ENCODE peak calls at places on chromosomes 6 and 20, in six cellular contexts. O is AG04449, R is dorsolateral prefrontal cortex, X is right cardiac atrium, L is fibroblast of lung, S is HCT116. F is an unnamed sample.

GRCh38 chr6:67560068-67560467 is 1075.0 kb upstream of the ADGRB3 start:
- DNase-seq in O (no peak), R (no peak), X (no peak), L (no peak), S (no peak), F (no peak)

GRCh38 chr20:63051186-63051860 is 44.6 kb upstream of the BHLHE23 start:
- DNase-seq in O (no peak), R (no peak), X (no peak), L (no peak), S (no peak), F (no peak)

GRCh38 chr6:105990151-105990550 is 96.0 kb upstream of the PRDM1 start:
- DNase-seq in O (no peak), R (no peak), X (no peak), L (no peak), S (no peak), F (no peak)

GRCh38 chr20:59175861-59176260 is 12.2 kb downstream of the ZNF831 start:
- DNase-seq in O (no peak), R (no peak), X (no peak), L (no peak), S (no peak), F (no peak)

GRCh38 chr6:130858054-130858453 is 30.8 kb downstream of the SMLR1 start:
- DNase-seq in O (no peak), R (no peak), X (no peak), L (no peak), S (no peak), F (no peak)

GRCh38 chr6:169945117-169945516 is 193.7 kb downstream of the ERMARD start:
- DNase-seq in O (no peak), R (no peak), X (no peak), L (no peak), S (no peak), F (no peak)

GRCh38 chr6:119207973-119208725 is 129.7 kb upstream of the FAM184A start:
- DNase-seq in O (peak), R (no peak), X (no peak), L (peak), S (peak), F (no peak)

GRCh38 chr6:135871296-135871695 is 19.8 kb downstream of the PDE7B start:
- DNase-seq in O (peak), R (no peak), X (no peak), L (no peak), S (no peak), F (no peak)

GRCh38 chr20:5642155-5642981 is 107.8 kb upstream of the SHLD1 start:
- DNase-seq in O (no peak), R (no peak), X (no peak), L (peak), S (no peak), F (no peak)

GRCh38 chr6:8627085-8627861 is 191.9 kb upstream of the SLC35B3 start:
- DNase-seq in O (no peak), R (no peak), X (no peak), L (peak), S (peak), F (no peak)

GRCh38 chr20:4090756-4091331 is 75.5 kb upstream of the RNF24 start:
- DNase-seq in O (peak), R (no peak), X (no peak), L (peak), S (no peak), F (no peak)

GRCh38 chr20:21796059-21796458 is 90.6 kb downstream of the PAX1 start:
- DNase-seq in O (no peak), R (no peak), X (no peak), L (no peak), S (no peak), F (no peak)

GRCh38 chr6:16273266-16273665 is 34.9 kb downstream of the GMPR start:
- DNase-seq in O (peak), R (no peak), X (no peak), L (peak), S (no peak), F (no peak)

GRCh38 chr6:47809863-47810262 is 28.0 kb downstream of the OPN5 start:
- DNase-seq in O (no peak), R (no peak), X (no peak), L (no peak), S (no peak), F (no peak)

GRCh38 chr6:137097526-137097925 is 52.8 kb upstream of the IL20RA start:
- DNase-seq in O (no peak), R (no peak), X (no peak), L (no peak), S (no peak), F (no peak)

GRCh38 chr20:2707353-2708072 is 14.9 kb downstream of the EBF4 start:
- DNase-seq in O (no peak), R (no peak), X (no peak), L (no peak), S (no peak), F (no peak)

GRCh38 chr20:57513199-57513598 is 11.7 kb downstream of the CTCFL start:
- DNase-seq in O (no peak), R (no peak), X (no peak), L (peak), S (no peak), F (no peak)

GRCh38 chr6:124148225-124148624 is 344.6 kb downstream of the NKAIN2 start:
- DNase-seq in O (no peak), R (no peak), X (no peak), L (no peak), S (no peak), F (no peak)

GRCh38 chr6:133632206-133632605 is 256.7 kb upstream of the TCF21 start:
- DNase-seq in O (no peak), R (no peak), X (no peak), L (peak), S (no peak), F (no peak)

GRCh38 chr6:20875369-20875963 is 341.2 kb downstream of the CDKAL1 start:
- DNase-seq in O (no peak), R (no peak), X (no peak), L (peak), S (no peak), F (no peak)

GRCh38 chr6:71414486-71414885 is 125.9 kb downstream of the OGFRL1 start:
- DNase-seq in O (no peak), R (no peak), X (no peak), L (no peak), S (no peak), F (no peak)

GRCh38 chr6:291148-291696 is 1.1 kb upstream of the DUSP22 start:
- DNase-seq in O (no peak), R (no peak), X (no peak), L (no peak), S (no peak), F (no peak)

GRCh38 chr6:73652637-73653570 is 888 bp downstream of the SLC17A5 start:
- DNase-seq in O (no peak), R (peak), X (peak), L (peak), S (peak), F (no peak)

GRCh38 chr20:12827796-12828406 is 180.9 kb upstream of the SPTLC3 start:
- DNase-seq in O (no peak), R (no peak), X (no peak), L (no peak), S (no peak), F (no peak)

GRCh38 chr6:169807219-169807618 is 55.8 kb downstream of the ERMARD start:
- DNase-seq in O (no peak), R (no peak), X (no peak), L (no peak), S (no peak), F (no peak)

GRCh38 chr6:38213275-38213674 is 393.7 kb downstream of the ZFAND3 start:
- DNase-seq in O (no peak), R (no peak), X (no peak), L (no peak), S (no peak), F (no peak)

GRCh38 chr6:125037826-125038225 is 75.6 kb downstream of the RNF217 start:
- DNase-seq in O (no peak), R (no peak), X (no peak), L (no peak), S (no peak), F (no peak)

GRCh38 chr6:16671302-16672289 is 89.7 kb downstream of the ATXN1 start:
- DNase-seq in O (no peak), R (no peak), X (no peak), L (no peak), S (no peak), F (no peak)

GRCh38 chr6:61940919-61941318 is 345.1 kb downstream of the KHDRBS2 start:
- DNase-seq in O (no peak), R (no peak), X (peak), L (no peak), S (no peak), F (no peak)

GRCh38 chr6:158230967-158231550 is 62.9 kb downstream of the GTF2H5 start:
- DNase-seq in O (no peak), R (no peak), X (no peak), L (no peak), S (no peak), F (no peak)

GRCh38 chr6:4291453-4292403 is 156.4 kb upstream of the ECI2 start:
- DNase-seq in O (no peak), R (no peak), X (no peak), L (peak), S (no peak), F (no peak)

GRCh38 chr6:83536034-83536646 is 23.8 kb downstream of the PRSS35 start:
- DNase-seq in O (no peak), R (no peak), X (no peak), L (peak), S (peak), F (no peak)

GRCh38 chr6:56685994-56686393 is 43.3 kb upstream of the DST start:
- DNase-seq in O (no peak), R (no peak), X (no peak), L (no peak), S (no peak), F (no peak)
- H3K4me3 ChIP-seq in O (no peak), R (no peak), X (no peak), L (no peak), S (no peak), F (no peak)

DNA sequence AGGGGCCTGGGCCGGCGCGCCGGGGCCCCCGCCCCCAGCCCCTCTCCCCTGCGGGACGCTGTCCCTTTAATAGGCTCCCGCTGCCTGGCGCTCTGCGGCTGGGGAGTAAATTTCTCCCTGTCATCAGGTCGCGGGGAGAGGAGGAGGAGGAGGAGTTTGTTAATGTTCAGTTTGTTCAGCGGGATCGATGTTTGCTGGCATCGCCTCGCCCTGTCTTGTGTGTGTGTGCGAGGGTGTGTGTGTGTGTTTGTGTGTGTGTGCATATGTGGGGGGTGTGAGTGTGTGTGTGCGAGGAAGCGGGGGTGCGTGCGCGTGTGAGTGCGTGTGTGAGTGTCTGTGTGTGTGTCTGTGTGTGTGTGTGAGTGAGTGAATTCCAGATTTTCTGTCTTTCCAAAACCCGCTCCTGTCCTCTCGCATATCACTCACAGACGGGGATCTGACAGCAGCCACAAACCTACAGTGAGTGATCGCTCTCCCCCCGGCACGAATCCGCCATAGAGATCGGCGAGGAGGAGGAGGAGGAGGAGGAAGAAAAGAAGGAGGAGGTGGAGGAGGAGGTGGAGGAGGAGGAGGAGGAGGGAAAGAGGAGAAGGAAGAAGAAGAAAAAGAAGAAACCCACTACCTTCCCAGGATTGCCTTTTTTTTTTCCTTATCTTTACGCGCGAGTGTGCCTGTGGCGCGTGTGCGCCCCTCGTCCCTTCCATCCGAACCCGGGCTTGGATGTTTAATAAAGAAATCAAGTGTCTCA is at the start of gene TSHZ2:
- DNase-seq in O (no peak), R (no peak), X (peak), L (peak), S (no peak), F (no peak)
- H3K4me3 ChIP-seq in O (peak), R (peak), X (peak), L (peak), S (no peak), F (peak)

GRCh38 chr6:168377481-168377850 is 57.9 kb upstream of the DACT2 start:
- DNase-seq in O (no peak), R (no peak), X (peak), L (no peak), S (no peak), F (no peak)
- H3K4me3 ChIP-seq in O (no peak), R (no peak), X (no peak), L (no peak), S (no peak), F (no peak)

DNA sequence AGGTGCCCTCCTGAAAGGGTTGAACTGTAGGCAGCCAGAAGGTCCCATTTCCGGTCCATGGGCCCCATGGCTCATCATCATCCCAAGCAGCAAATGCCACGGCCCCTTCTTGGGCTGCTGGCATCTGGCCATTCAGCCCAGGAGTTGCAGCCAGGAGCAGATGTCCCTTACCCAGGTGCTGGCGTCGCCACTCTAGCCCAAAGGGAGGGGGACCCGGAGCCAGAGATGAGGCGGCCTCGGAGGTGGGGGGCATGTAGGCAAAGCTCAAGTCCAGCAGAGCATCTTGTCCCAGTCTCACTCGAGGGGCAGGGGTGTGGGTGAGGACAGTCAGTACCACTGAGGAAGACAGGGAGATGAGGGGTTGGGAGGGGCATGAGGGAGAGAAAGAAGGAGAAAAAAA is 6.3 kb upstream of the RGL2 start:
- DNase-seq in O (no peak), R (no peak), X (no peak), L (no peak), S (no peak), F (no peak)
- H3K4me3 ChIP-seq in O (no peak), R (no peak), X (no peak), L (no peak), S (no peak), F (no peak)

GRCh38 chr6:113169484-113169883 is 687.7 kb upstream of the MARCKS start:
- DNase-seq in O (no peak), R (no peak), X (no peak), L (peak), S (no peak), F (no peak)
- H3K4me3 ChIP-seq in O (no peak), R (no peak), X (no peak), L (no peak), S (no peak), F (no peak)

GRCh38 chr6:144364208-144364718 is 79.1 kb downstream of the UTRN start:
- DNase-seq in O (no peak), R (no peak), X (no peak), L (no peak), S (no peak), F (no peak)
- H3K4me3 ChIP-seq in O (no peak), R (no peak), X (no peak), L (no peak), S (no peak), F (no peak)

GRCh38 chr6:1665214-1665613 is 55.5 kb downstream of the FOXC1 start:
- DNase-seq in O (no peak), R (no peak), X (no peak), L (no peak), S (no peak), F (no peak)
- H3K4me3 ChIP-seq in O (no peak), R (no peak), X (no peak), L (no peak), S (no peak), F (no peak)